ENCODE peak calls at places on chromosomes 16 and 17, in seven cellular contexts. V is A549, H is HepG2, P is PC-3, X is mesendoderm, U is HCT116, C is H1. R is an unnamed sample.
A peak's percentile ranks its signal among the peaks of the same experiment; 100 is the strongest.

GRCh38 chr17:34637548-34638525 is 58.5 kb downstream of the TMEM132E start:
- DNase-seq in V (peak; percentile 67), H (peak; percentile 45), P (peak; percentile 57), X (peak; percentile 81), U (peak; percentile 40), C (peak; percentile 89), R (peak; percentile 97)

GRCh38 chr16:17775061-17775460 is 304.3 kb upstream of the XYLT1 start:
- DNase-seq in V (no peak), H (no peak), P (no peak), X (no peak), U (no peak), C (no peak), R (no peak)

GRCh38 chr17:4180791-4181190 is 37.8 kb downstream of the CYB5D2 start:
- DNase-seq in V (no peak), H (no peak), P (no peak), X (peak; percentile 65), U (no peak), C (no peak), R (peak; percentile 61)

GRCh38 chr16:22692916-22693646 is 120.9 kb upstream of the HS3ST2 start:
- DNase-seq in V (no peak), H (no peak), P (no peak), X (no peak), U (no peak), C (no peak), R (no peak)

GRCh38 chr16:86862596-86862995 is 284.2 kb downstream of the FOXL1 start:
- DNase-seq in V (no peak), H (no peak), P (no peak), X (no peak), U (no peak), C (no peak), R (no peak)

GRCh38 chr17:608911-609882 is 105.4 kb downstream of the VPS53 start:
- DNase-seq in V (no peak), H (no peak), P (no peak), X (no peak), U (no peak), C (no peak), R (peak; percentile 29)

GRCh38 chr16:14564881-14565687 is 65.0 kb downstream of the PARN start:
- DNase-seq in V (peak; percentile 46), H (peak; percentile 34), P (peak; percentile 65), X (no peak), U (no peak), C (no peak), R (peak; percentile 90)

GRCh38 chr16:75288596-75289120 is 37.2 kb upstream of the BCAR1 start:
- DNase-seq in V (no peak), H (no peak), P (no peak), X (no peak), U (no peak), C (no peak), R (no peak)

GRCh38 chr17:76370261-76370993 is 14.0 kb upstream of the SPHK1 start:
- DNase-seq in V (peak; percentile 62), H (no peak), P (peak; percentile 99), X (peak; percentile 36), U (no peak), C (no peak), R (peak; percentile 92)

GRCh38 chr16:70304892-70305448 is 6.0 kb downstream of the DDX19B start:
- DNase-seq in V (no peak), H (no peak), P (peak; percentile 63), X (peak; percentile 84), U (no peak), C (no peak), R (peak; percentile 34)

GRCh38 chr16:54098247-54098646 is 188.3 kb downstream of the IRX3 start:
- DNase-seq in V (no peak), H (no peak), P (no peak), X (peak; percentile 11), U (no peak), C (no peak), R (no peak)

GRCh38 chr17:72590382-72590781 is 469.6 kb downstream of the SOX9 start:
- DNase-seq in V (no peak), H (peak; percentile 19), P (peak; percentile 93), X (no peak), U (no peak), C (no peak), R (peak; percentile 92)

GRCh38 chr16:30741461-30741914 is 6.7 kb upstream of the PHKG2 start:
- DNase-seq in V (peak; percentile 88), H (peak; percentile 61), P (peak; percentile 95), X (peak; percentile 96), U (peak; percentile 68), C (no peak), R (peak; percentile 97)

GRCh38 chr17:38578229-38578628 is 27.5 kb downstream of the SRCIN1 start:
- DNase-seq in V (no peak), H (no peak), P (no peak), X (peak; percentile 91), U (no peak), C (no peak), R (no peak)

GRCh38 chr16:68401871-68402747 is 46.2 kb downstream of the SMPD3 start:
- DNase-seq in V (no peak), H (no peak), P (peak; percentile 31), X (no peak), U (no peak), C (no peak), R (peak; percentile 92)

GRCh38 chr16:87686697-87687570 is 78.9 kb downstream of the KLHDC4 start:
- DNase-seq in V (no peak), H (no peak), P (no peak), X (no peak), U (no peak), C (no peak), R (peak; percentile 91)

GRCh38 chr16:2955779-2956565 is 8.1 kb upstream of the KREMEN2 start:
- DNase-seq in V (no peak), H (no peak), P (no peak), X (no peak), U (no peak), C (no peak), R (peak; percentile 73)

GRCh38 chr16:69861276-69862030 is 89.7 kb upstream of the CLEC18A start:
- DNase-seq in V (no peak), H (no peak), P (no peak), X (no peak), U (no peak), C (no peak), R (peak; percentile 85)

GRCh38 chr16:56303066-56303705 is 111.9 kb downstream of the GNAO1 start:
- DNase-seq in V (no peak), H (no peak), P (no peak), X (no peak), U (no peak), C (no peak), R (no peak)

GRCh38 chr17:68613739-68614298 is 12.7 kb upstream of the FAM20A start:
- DNase-seq in V (peak; percentile 62), H (peak; percentile 86), P (peak; percentile 91), X (peak; percentile 95), U (peak; percentile 62), C (peak; percentile 66), R (no peak)

GRCh38 chr17:16294560-16294959 is 58.7 kb downstream of the CENPV start:
- DNase-seq in V (peak; percentile 51), H (peak; percentile 27), P (peak; percentile 29), X (no peak), U (no peak), C (no peak), R (peak; percentile 55)

GRCh38 chr17:7204828-7205461 is 14.7 kb downstream of the DLG4 start:
- DNase-seq in V (peak; percentile 94), H (no peak), P (no peak), X (peak; percentile 98), U (peak; percentile 43), C (peak; percentile 97), R (peak; percentile 99)

GRCh38 chr16:78211951-78212350 is 112.5 kb downstream of the WWOX start:
- DNase-seq in V (peak; percentile 12), H (no peak), P (peak; percentile 85), X (peak; percentile 77), U (peak; percentile 12), C (peak; percentile 41), R (no peak)

GRCh38 chr16:23509763-23510153 is 536 bp downstream of the GGA2 start:
- DNase-seq in V (no peak), H (no peak), P (peak; percentile 22), X (peak; percentile 49), U (no peak), C (peak; percentile 54), R (peak; percentile 83)

GRCh38 chr16:70594569-70594968 is 51.8 kb upstream of the IL34 start:
- DNase-seq in V (no peak), H (no peak), P (peak; percentile 54), X (no peak), U (no peak), C (no peak), R (no peak)

DNA sequence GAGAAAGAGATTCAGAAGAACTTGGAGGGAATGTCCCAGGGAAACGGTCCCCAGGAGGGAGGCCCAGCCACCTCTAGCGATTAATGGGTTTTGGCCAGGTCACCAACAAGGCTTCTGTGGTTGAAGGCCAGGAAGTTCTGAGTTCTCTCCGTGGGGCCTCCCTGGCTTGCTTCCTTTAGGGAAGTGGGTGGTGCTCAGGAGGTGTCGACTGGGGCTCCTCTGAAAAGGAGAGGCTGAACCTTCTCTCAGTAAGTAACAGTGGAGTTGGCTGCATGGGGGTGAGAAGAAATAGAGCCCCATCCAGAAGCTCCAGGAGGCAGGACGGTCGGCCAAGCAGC is 77.1 kb upstream of the GSE1 start:
- DNase-seq in V (no peak), H (no peak), P (no peak), X (no peak), U (no peak), C (no peak), R (no peak)
- H3K4me2 ChIP-seq in V (no peak overlapping the region), H (peak overlapping the region; percentile 83), P (no peak overlapping the region), X (no peak overlapping the region), U (peak overlapping the region; percentile 4), C (no peak overlapping the region), R (no peak overlapping the region)

GRCh38 chr17:79951361-79952264 is 84.1 kb downstream of the TBC1D16 start:
- DNase-seq in V (no peak), H (peak; percentile 47), P (no peak), X (peak; percentile 45), U (no peak), C (no peak), R (peak; percentile 100)
- H3K4me2 ChIP-seq in V (no peak overlapping the region), H (no peak overlapping the region), P (no peak overlapping the region), X (no peak overlapping the region), U (no peak overlapping the region), C (peak overlapping the region; percentile 86), R (peak overlapping the region; percentile 78)

GRCh38 chr16:72271841-72272240 is 99.9 kb upstream of the PMFBP1 start:
- DNase-seq in V (no peak), H (no peak), P (no peak), X (no peak), U (no peak), C (no peak), R (no peak)
- H3K4me2 ChIP-seq in V (no peak overlapping the region), H (no peak overlapping the region), P (no peak overlapping the region), X (no peak overlapping the region), U (no peak overlapping the region), C (no peak overlapping the region), R (no peak overlapping the region)

GRCh38 chr16:66435896-66436295 is 8.8 kb downstream of the BEAN1 start:
- DNase-seq in V (no peak), H (no peak), P (no peak), X (no peak), U (no peak), C (no peak), R (no peak)

GRCh38 chr16:66431760-66432159 is 4.7 kb downstream of the BEAN1 start:
- DNase-seq in V (no peak), H (no peak), P (no peak), X (no peak), U (no peak), C (no peak), R (no peak)

GRCh38 chr16:66437391-66437945 is 10.4 kb downstream of the BEAN1 start:
- DNase-seq in V (no peak), H (no peak), P (no peak), X (no peak), U (no peak), C (no peak), R (no peak)

GRCh38 chr16:66432429-66432828 is 5.3 kb downstream of the BEAN1 start:
- DNase-seq in V (no peak), H (no peak), P (no peak), X (no peak), U (no peak), C (no peak), R (no peak)

GRCh38 chr16:66434619-66435430 is 7.7 kb downstream of the BEAN1 start:
- DNase-seq in V (no peak), H (peak; percentile 92), P (no peak), X (peak; percentile 93), U (no peak), C (no peak), R (no peak)
- H3K4me2 ChIP-seq in V (peak overlapping the region; percentile 61), H (peak overlapping the region; percentile 68), P (no peak overlapping the region), X (no peak overlapping the region), U (peak overlapping the region; percentile 86), C (peak overlapping the region; percentile 17), R (no peak overlapping the region)